ENCODE peak calls at places on chromosomes 1 and 21, in six cellular contexts. F, O, J, V, L and C are unnamed samples.

GRCh38 chr1:199243423-199244061 is 604.7 kb downstream of the PTPRC start:
- DNase-seq in L (peak), F (peak), O (peak), V (peak), J (no peak), C (peak)

GRCh38 chr1:62198069-62198780 is 3.6 kb downstream of the L1TD1 start:
- DNase-seq in L (no peak), O (no peak), V (no peak), F (peak), J (no peak), C (no peak)

GRCh38 chr21:41246808-41247207 is 69.8 kb upstream of the FAM3B start:
- DNase-seq in J (no peak), F (no peak), O (no peak), V (no peak), L (peak), C (no peak)

GRCh38 chr1:153127296-153127695 is 14.0 kb upstream of the SPRR2F start:
- DNase-seq in O (no peak), F (no peak), L (no peak), V (no peak), J (no peak), C (no peak)

GRCh38 chr1:44676484-44677200 is 2.1 kb downstream of the ARMH1 start:
- DNase-seq in J (no peak), L (no peak), O (peak), F (no peak), V (peak), C (peak)

GRCh38 chr1:41314781-41315481 is 46.3 kb upstream of the FOXO6 start:
- DNase-seq in F (no peak), O (peak), V (peak), J (no peak), L (peak), C (no peak)

GRCh38 chr1:48000883-48001282 is 3.7 kb upstream of the TRABD2B start:
- DNase-seq in L (no peak), O (no peak), F (peak), J (no peak), V (no peak), C (no peak)

GRCh38 chr1:108089482-108089881 is 110.7 kb downstream of the SLC25A24 start:
- DNase-seq in V (no peak), J (no peak), O (no peak), F (no peak), L (no peak), C (no peak)

GRCh38 chr1:202018476-202019234 is 8.3 kb downstream of the ELF3 start:
- DNase-seq in V (no peak), L (no peak), J (no peak), F (no peak), O (no peak), C (peak)

GRCh38 chr1:182685186-182685585 is 799 bp upstream of the RGS8 start:
- DNase-seq in J (no peak), L (no peak), O (no peak), F (no peak), V (no peak), C (no peak)
- H3K14ac ChIP-seq in J (no peak), L (no peak), O (no peak), F (no peak), V (no peak), C (peak)

DNA sequence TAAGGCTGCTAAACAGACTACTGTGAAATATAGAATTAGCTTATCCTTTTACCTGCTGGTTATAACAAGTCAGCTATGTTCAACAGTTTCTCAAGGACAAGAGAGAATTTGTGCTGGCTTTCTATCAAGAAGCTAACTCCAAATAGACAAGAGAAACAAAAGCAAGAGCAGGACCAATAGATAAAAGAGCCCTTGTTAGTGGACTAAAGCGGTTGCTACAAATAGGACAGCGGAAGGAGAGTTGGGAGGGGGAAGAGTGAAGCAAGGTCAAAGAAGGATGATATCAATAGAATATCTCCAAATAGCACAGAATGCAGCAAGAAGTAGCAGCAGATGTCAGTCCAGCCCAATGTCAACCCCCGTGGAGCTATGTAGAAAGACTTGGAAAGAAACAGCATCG is 53.0 kb upstream of the AKT3 start:
- DNase-seq in V (no peak), F (no peak), L (peak), O (no peak), J (no peak), C (no peak)
- H2AFZ ChIP-seq in V (no peak), F (no peak), L (no peak), O (no peak), J (no peak), C (no peak)

GRCh38 chr1:197451424-197451823 is 183.4 kb downstream of the CRB1 start:
- DNase-seq in L (no peak), O (peak), F (no peak), V (no peak), J (no peak), C (no peak)

GRCh38 chr1:197444754-197445153 is 176.7 kb downstream of the CRB1 start:
- DNase-seq in L (no peak), J (no peak), O (peak), F (no peak), V (peak), C (no peak)

GRCh38 chr1:197453376-197454058 is 185.5 kb downstream of the CRB1 start:
- DNase-seq in F (no peak), V (no peak), L (no peak), O (no peak), J (no peak), C (no peak)

DNA sequence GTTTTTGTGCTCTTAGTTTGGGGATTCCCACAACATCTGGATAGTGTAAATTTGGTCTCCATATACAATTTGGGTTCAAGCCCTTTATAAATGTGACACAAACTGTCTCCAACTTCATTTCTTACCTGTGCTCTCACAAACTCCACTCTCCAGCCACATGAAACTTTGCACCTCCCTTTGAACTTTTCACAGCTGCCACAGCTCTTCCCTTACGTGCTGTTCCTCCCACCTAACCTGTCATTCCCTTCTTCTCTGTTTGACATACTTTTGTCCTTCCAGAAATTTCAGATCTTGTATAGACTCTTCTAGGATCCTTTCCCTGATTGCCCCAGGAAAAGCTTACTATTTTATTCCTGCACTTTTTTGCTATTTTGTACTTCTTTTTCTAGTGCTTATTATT is 180.3 kb downstream of the CRB1 start:
- DNase-seq in O (no peak), J (no peak), V (no peak), F (no peak), L (no peak), C (no peak)
- H3K14ac ChIP-seq in O (no peak), J (no peak), V (no peak), F (no peak), L (no peak), C (no peak)

GRCh38 chr1:6389971-6390370 is 3.6 kb downstream of the ACOT7 start:
- DNase-seq in O (no peak), J (no peak), V (no peak), L (no peak), F (no peak), C (no peak)

GRCh38 chr1:6396998-6397397 is 3.4 kb upstream of the ACOT7 start:
- DNase-seq in F (no peak), J (no peak), V (no peak), L (no peak), O (no peak), C (no peak)

GRCh38 chr1:6392081-6392879 is 1.3 kb downstream of the ACOT7 start:
- DNase-seq in J (no peak), L (no peak), F (no peak), V (no peak), O (no peak), C (no peak)

GRCh38 chr1:6393400-6394187 is at the start of gene ACOT7:
- DNase-seq in V (peak), J (peak), O (peak), F (peak), L (peak), C (peak)

GRCh38 chr1:6392880-6393399 is 627 bp downstream of the ACOT7 start:
- DNase-seq in V (no peak), L (no peak), J (no peak), F (no peak), O (no peak), C (no peak)
- H2AFZ ChIP-seq in V (peak), L (no peak), J (peak), F (no peak), O (peak), C (peak)

GRCh38 chr1:14521602-14522001 is 76.9 kb upstream of the KAZN start:
- DNase-seq in F (no peak), L (no peak), V (no peak), J (no peak), O (no peak), C (no peak)
- H3K14ac ChIP-seq in F (no peak), L (no peak), V (no peak), J (no peak), O (no peak), C (no peak)

DNA sequence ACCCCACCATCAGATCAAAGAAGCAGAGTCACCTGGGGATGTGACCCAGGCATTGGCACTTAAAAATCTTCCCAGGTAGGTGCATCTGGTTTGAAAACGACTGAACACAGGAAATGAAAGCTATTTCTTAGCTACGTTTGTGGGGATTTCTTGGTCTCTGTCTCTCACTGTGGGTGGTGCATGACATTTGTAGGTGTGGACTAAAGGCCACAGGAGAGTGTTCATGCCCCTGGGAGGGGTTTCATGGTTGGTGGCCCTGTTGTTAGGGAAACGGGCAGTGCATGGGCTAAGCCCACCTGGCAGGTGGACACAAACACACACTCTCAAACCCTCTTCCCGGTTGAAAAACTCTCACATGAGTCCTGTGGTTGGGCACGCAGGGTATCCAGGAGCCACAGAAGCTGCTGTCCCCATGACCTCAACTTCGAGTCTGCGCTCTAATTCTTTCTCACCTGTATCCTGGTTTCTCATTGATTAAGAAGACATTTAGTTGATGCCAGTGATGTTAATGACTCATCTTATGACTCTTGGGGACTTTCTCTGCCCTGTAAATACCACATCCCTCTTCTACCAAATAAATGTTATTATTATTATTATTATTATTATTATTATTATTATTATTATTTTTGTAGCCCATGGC is 119.4 kb downstream of the MRPS6 start:
- DNase-seq in F (no peak), O (no peak), V (no peak), J (no peak), L (no peak), C (no peak)
- H2AFZ ChIP-seq in F (no peak), O (no peak), V (no peak), J (no peak), L (no peak), C (no peak)

GRCh38 chr1:169924829-169925228 is 31.1 kb upstream of the SCYL3 start:
- DNase-seq in J (no peak), V (no peak), O (no peak), L (no peak), F (no peak), C (no peak)
- H3K14ac ChIP-seq in J (no peak), V (no peak), O (no peak), L (no peak), F (no peak), C (peak)

GRCh38 chr1:235932090-235932510 is 65.4 kb upstream of the LYST start:
- DNase-seq in J (no peak), O (no peak), L (no peak), V (no peak), F (no peak), C (no peak)

GRCh38 chr1:235930543-235930942 is 63.8 kb upstream of the LYST start:
- DNase-seq in V (no peak), F (no peak), O (no peak), J (no peak), L (no peak), C (peak)

GRCh38 chr1:235933017-235933416 is 66.3 kb upstream of the LYST start:
- DNase-seq in O (no peak), V (no peak), L (no peak), J (no peak), F (no peak), C (no peak)

GRCh38 chr1:235929216-235929615 is 62.5 kb upstream of the LYST start:
- DNase-seq in F (no peak), V (no peak), L (no peak), O (no peak), J (no peak), C (no peak)

GRCh38 chr1:235931181-235931738 is 64.6 kb upstream of the LYST start:
- DNase-seq in V (no peak), O (no peak), F (no peak), L (no peak), J (no peak), C (no peak)
- H2AFZ ChIP-seq in V (no peak), O (no peak), F (no peak), L (no peak), J (no peak), C (no peak)

GRCh38 chr1:93712741-93713140 is 31.1 kb upstream of the BCAR3 start:
- DNase-seq in O (no peak), L (no peak), F (no peak), J (no peak), V (no peak), C (no peak)

GRCh38 chr1:93710949-93711591 is 29.4 kb upstream of the BCAR3 start:
- DNase-seq in F (no peak), O (no peak), J (no peak), L (no peak), V (no peak), C (no peak)

GRCh38 chr1:93714350-93714749 is 32.7 kb upstream of the BCAR3 start:
- DNase-seq in L (no peak), V (no peak), O (no peak), F (no peak), J (no peak), C (no peak)

GRCh38 chr1:93715529-93716126 is 34.0 kb upstream of the BCAR3 start:
- DNase-seq in F (no peak), J (no peak), O (peak), L (no peak), V (peak), C (no peak)

DNA sequence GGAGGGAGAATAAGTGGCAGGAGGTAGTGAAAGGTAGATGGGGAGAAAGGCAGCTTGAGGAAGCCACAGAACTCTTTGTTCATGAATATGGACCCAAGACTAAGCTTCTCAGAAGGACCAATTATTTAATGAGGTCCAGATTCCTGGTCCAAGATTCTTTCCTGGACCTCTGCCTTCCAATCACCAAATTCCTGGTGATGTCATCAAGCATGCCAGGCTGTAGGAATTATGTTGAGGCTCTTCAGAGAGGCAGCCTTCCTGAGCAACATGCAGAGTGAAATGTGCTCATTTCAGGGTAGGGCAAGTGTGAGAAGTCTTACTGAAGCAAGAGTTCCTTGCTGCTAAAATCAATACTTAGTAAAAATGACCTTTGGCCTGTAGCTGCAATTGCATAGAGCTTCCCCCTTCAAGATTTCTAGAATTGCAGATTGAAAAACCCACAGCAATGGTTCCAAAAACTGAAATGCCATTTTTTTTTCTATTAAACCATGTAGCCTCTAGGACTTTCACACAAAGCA is 31.7 kb upstream of the BCAR3 start:
- DNase-seq in O (no peak), J (no peak), F (no peak), V (no peak), L (no peak), C (peak)
- H3K14ac ChIP-seq in O (no peak), J (no peak), F (no peak), V (no peak), L (no peak), C (no peak)